ENCODE peak calls at places on chromosomes 16 and 17, in nine cellular contexts. N, K, V, S, R, C, Z, X and W are unnamed samples.

GRCh38 chr17:32310927-32311568 is 30.9 kb downstream of the C17orf75 start:
- DNase-seq in N (no peak), V (no peak), R (no peak), K (no peak), Z (peak), X (peak), C (no peak), S (no peak), W (peak)

GRCh38 chr16:23771642-23772041 is 16.8 kb downstream of the CHP2 start:
- DNase-seq in R (no peak), V (no peak), N (no peak), C (no peak), S (no peak), X (no peak), Z (no peak), K (no peak), W (no peak)

GRCh38 chr17:51298508-51299371 is 38.4 kb downstream of the UTP18 start:
- DNase-seq in V (no peak), X (peak), K (peak), R (no peak), C (peak), Z (peak), N (no peak), S (peak), W (peak)

GRCh38 chr17:1787301-1787902 is 25.5 kb downstream of the SERPINF1 start:
- DNase-seq in K (peak), C (peak), R (peak), Z (no peak), V (no peak), S (peak), X (peak), N (peak), W (peak)

GRCh38 chr16:69481901-69482341 is 57.5 kb downstream of the CYB5B start:
- DNase-seq in X (peak), K (no peak), V (no peak), R (no peak), C (no peak), N (peak), S (no peak), Z (no peak), W (no peak)

GRCh38 chr17:39178516-39178915 is 12.6 kb upstream of the ARL5C start:
- DNase-seq in K (no peak), C (peak), S (no peak), Z (no peak), R (no peak), X (peak), V (no peak), N (no peak), W (peak)

GRCh38 chr17:16444258-16444886 is 29.0 kb downstream of the TRPV2 start:
- DNase-seq in S (peak), V (no peak), Z (no peak), K (peak), X (peak), N (no peak), R (no peak), C (peak), W (no peak)

GRCh38 chr17:19753049-19753444 is 4.9 kb upstream of the ALDH3A1 start:
- DNase-seq in V (no peak), X (peak), K (peak), R (peak), N (peak), S (peak), C (peak), Z (no peak), W (peak)

GRCh38 chr17:78664476-78665384 is 87.5 kb upstream of the DNAH17 start:
- DNase-seq in S (peak), X (peak), N (no peak), K (peak), V (no peak), R (no peak), C (peak), Z (no peak), W (no peak)

GRCh38 chr16:60031751-60032150 is 1297.6 kb upstream of the GOT2 start:
- DNase-seq in K (no peak), R (no peak), X (no peak), Z (no peak), N (no peak), S (no peak), C (no peak), V (no peak), W (no peak)

GRCh38 chr16:20821682-20822081 is 15.4 kb downstream of the REXO5 start:
- DNase-seq in Z (no peak), R (no peak), X (no peak), C (no peak), V (no peak), S (no peak), N (no peak), K (no peak), W (no peak)

GRCh38 chr17:56694825-56695224 is 101.3 kb downstream of the NOG start:
- DNase-seq in S (no peak), K (no peak), Z (no peak), X (peak), C (no peak), R (no peak), V (no peak), N (no peak), W (no peak)

GRCh38 chr17:79706931-79707382 is 23.8 kb upstream of the ENPP7 start:
- DNase-seq in N (no peak), R (no peak), K (no peak), S (no peak), V (no peak), C (no peak), X (peak), Z (peak), W (no peak)

GRCh38 chr16:4767872-4768548 is 1.0 kb upstream of the ZNF500 start:
- DNase-seq in S (no peak), K (no peak), R (no peak), Z (no peak), X (peak), V (no peak), C (no peak), N (no peak), W (peak)

GRCh38 chr16:56310685-56311084 is 114.7 kb downstream of the AMFR start:
- DNase-seq in S (peak), Z (no peak), K (no peak), N (no peak), V (no peak), R (no peak), X (no peak), C (no peak), W (no peak)

GRCh38 chr16:69706256-69706974 is 19.9 kb downstream of the NQO1 start:
- DNase-seq in N (no peak), V (no peak), X (peak), R (no peak), C (peak), K (peak), S (no peak), Z (no peak), W (no peak)

GRCh38 chr16:56163938-56164337 is 27.4 kb upstream of the GNAO1 start:
- DNase-seq in V (no peak), X (no peak), S (no peak), C (no peak), N (no peak), Z (no peak), K (no peak), R (no peak), W (no peak)

GRCh38 chr17:77462101-77462500 is 321.3 kb downstream of the SEC14L1 start:
- DNase-seq in S (no peak), K (no peak), Z (no peak), X (no peak), R (no peak), V (no peak), N (no peak), C (no peak), W (no peak)

GRCh38 chr17:18990331-18990730 is 14.2 kb downstream of the FAM83G start:
- DNase-seq in X (no peak), N (no peak), Z (no peak), K (no peak), V (no peak), C (no peak), R (no peak), S (no peak), W (no peak)

GRCh38 chr17:36152639-36153120 is 23.8 kb downstream of the TBC1D3B start:
- DNase-seq in V (no peak), K (no peak), Z (no peak), R (no peak), N (no peak), C (no peak), X (peak), S (no peak), W (no peak)

GRCh38 chr17:77107506-77108433 is 33.0 kb upstream of the SEC14L1 start:
- DNase-seq in S (no peak), R (no peak), N (no peak), V (peak), K (no peak), X (no peak), Z (no peak), C (no peak), W (peak)

GRCh38 chr16:3810818-3811217 is 69.7 kb downstream of the CREBBP start:
- DNase-seq in S (no peak), R (no peak), V (no peak), X (no peak), Z (no peak), C (no peak), K (no peak), N (no peak), W (no peak)

GRCh38 chr16:68776821-68777485 is 39.9 kb downstream of the CDH1 start:
- DNase-seq in R (no peak), C (no peak), N (no peak), Z (no peak), S (no peak), V (no peak), X (no peak), K (no peak), W (no peak)

GRCh38 chr17:54221499-54221898 is 398.8 kb downstream of the KIF2B start:
- DNase-seq in S (no peak), Z (no peak), V (no peak), X (no peak), K (no peak), R (no peak), C (no peak), N (no peak), W (no peak)

GRCh38 chr16:85370881-85371651 is 242.1 kb upstream of the GSE1 start:
- DNase-seq in V (no peak), N (peak), X (no peak), Z (no peak), C (no peak), R (no peak), S (no peak), K (peak), W (peak)

GRCh38 chr17:76440722-76441362 is 12.1 kb downstream of the UBE2O start:
- DNase-seq in R (no peak), V (no peak), N (no peak), Z (no peak), S (no peak), C (no peak), K (no peak), X (no peak), W (no peak)

GRCh38 chr16:28596840-28597691 is at the start of gene SULT1A2:
- DNase-seq in C (no peak), K (peak), X (no peak), N (no peak), Z (peak), R (no peak), S (no peak), V (no peak), W (peak)

GRCh38 chr17:38890410-38890746 is 20.5 kb downstream of the LASP1 start:
- DNase-seq in C (no peak), V (no peak), X (no peak), K (no peak), Z (no peak), R (no peak), S (no peak), N (no peak), W (no peak)

GRCh38 chr17:29347831-29348281 is 42.3 kb upstream of the TAOK1 start:
- DNase-seq in S (peak), V (no peak), X (peak), C (peak), Z (no peak), R (no peak), N (no peak), K (no peak), W (no peak)

GRCh38 chr16:14485811-14486519 is 144.1 kb downstream of the PARN start:
- DNase-seq in S (no peak), C (no peak), N (no peak), Z (no peak), K (no peak), V (no peak), X (peak), R (no peak), W (no peak)

GRCh38 chr16:61432421-61432820 is 603.8 kb downstream of the CDH8 start:
- DNase-seq in S (no peak), N (no peak), X (no peak), K (no peak), V (no peak), R (no peak), C (peak), Z (peak), W (no peak)

GRCh38 chr17:47955497-47956461 is 1.9 kb downstream of the PRR15L start:
- DNase-seq in N (no peak), C (peak), R (no peak), V (no peak), Z (no peak), S (no peak), K (peak), X (no peak), W (no peak)

GRCh38 chr17:41976142-41976768 is 9.7 kb downstream of the CNP start:
- DNase-seq in R (no peak), S (no peak), K (no peak), X (peak), N (no peak), C (no peak), V (no peak), Z (no peak), W (no peak)

GRCh38 chr17:20203761-20204263 is 194.7 kb downstream of the SPECC1 start:
- DNase-seq in V (no peak), N (no peak), S (peak), Z (peak), X (peak), R (no peak), C (no peak), K (no peak), W (no peak)

GRCh38 chr16:68784721-68785120 is 47.6 kb downstream of the CDH1 start:
- DNase-seq in K (no peak), X (no peak), R (no peak), N (no peak), V (no peak), C (no peak), Z (no peak), S (no peak), W (no peak)